ENCODE peak calls at places on chromosome 19, in eight cellular contexts. C is NCI-H1092 treated with DMSO at 0.1 percent for 48 hours; E is activated CD4-positive, CD25-positive, alpha-beta regulatory T cell; X is stimulated activated CD8-positive, alpha-beta memory T cell treated with anti-CD3 and anti-CD28 coated beads, Interleukin-4, amount 100 ng/mL, for 4 hours; V is activated naive CD4-positive, alpha-beta T cell treated with anti-CD3 and anti-CD28 coated beads, Interleukin-2, amount 10 ng/mL, durations not matched to agents 7 days and 5 days; O is substantia nigra; M is T-cell; L is upper lobe of right lung. P is an unnamed sample.

GRCh38 chr19:33819496-33819874 is 22.8 kb downstream of the KCTD15 start:
- DNase-seq in C (no peak), X (no peak), O (no peak), V (no peak), E (no peak), M (no peak), L (no peak), P (no peak)

GRCh38 chr19:46513461-46514236 is 18.0 kb upstream of the PNMA8B start:
- DNase-seq in X (peak; percentile 44), L (peak; percentile 91), V (peak; percentile 86), M (peak; percentile 82), O (no peak), E (peak; percentile 78), C (peak; percentile 46), P (peak; percentile 89)

GRCh38 chr19:28341810-28342350 is 871.1 kb downstream of the UQCRFS1 start:
- DNase-seq in X (no peak), C (no peak), O (no peak), L (no peak), E (no peak), M (no peak), V (no peak), P (no peak)

GRCh38 chr19:50314724-50315700 is 14.2 kb downstream of the KCNC3 start:
- DNase-seq in X (no peak), M (no peak), E (no peak), C (no peak), L (no peak), V (no peak), O (no peak), P (no peak)

GRCh38 chr19:13899393-13899792 is 6.5 kb downstream of the BRME1 start:
- DNase-seq in L (no peak), X (no peak), C (no peak), V (no peak), O (no peak), M (no peak), E (no peak), P (no peak)

GRCh38 chr19:32519023-32519422 is 62.0 kb upstream of the PDCD5 start:
- DNase-seq in O (no peak), E (no peak), V (no peak), L (no peak), X (no peak), M (peak; percentile 6), C (no peak), P (no peak)

GRCh38 chr19:20077791-20078463 is at the start of gene ZNF90:
- DNase-seq in C (peak; percentile 84), V (peak; percentile 92), X (peak; percentile 71), L (peak; percentile 89), O (peak; percentile 88), M (peak; percentile 83), E (peak; percentile 69), P (peak; percentile 95)

GRCh38 chr19:48990400-48990799 is 2.7 kb downstream of the GYS1 start:
- DNase-seq in L (no peak), V (no peak), O (no peak), M (no peak), X (no peak), E (no peak), C (no peak), P (no peak)

GRCh38 chr19:44720945-44721344 is 22.0 kb downstream of the CEACAM16 start:
- DNase-seq in O (no peak), V (no peak), L (no peak), E (no peak), X (no peak), C (no peak), M (no peak), P (no peak)

GRCh38 chr19:5792224-5792623 is 1.3 kb upstream of the DUS3L start:
- DNase-seq in E (no peak), O (no peak), X (no peak), C (no peak), M (no peak), L (no peak), V (no peak), P (no peak)

GRCh38 chr19:11763611-11764010 is 3.2 kb upstream of the ZNF441 start:
- DNase-seq in M (no peak), O (no peak), X (no peak), L (no peak), C (no peak), V (no peak), E (no peak), P (no peak)

GRCh38 chr19:44748426-44749254 is at the start of gene BCL3:
- DNase-seq in M (peak; percentile 68), X (peak; percentile 65), E (peak; percentile 32), O (no peak), L (peak; percentile 91), C (no peak), V (peak; percentile 82), P (peak; percentile 94)

GRCh38 chr19:33399745-33400681 is 26.5 kb downstream of the CEBPG start:
- DNase-seq in L (peak; percentile 59), C (no peak), M (no peak), X (no peak), V (no peak), O (no peak), E (no peak), P (peak; percentile 66)

GRCh38 chr19:13055213-13056051 is 47.2 kb downstream of the LYL1 start:
- DNase-seq in L (peak; percentile 83), V (no peak), O (no peak), E (no peak), C (no peak), M (no peak), X (no peak), P (peak; percentile 85)

GRCh38 chr19:28883241-28883693 is 329.7 kb downstream of the UQCRFS1 start:
- DNase-seq in X (no peak), V (no peak), C (no peak), L (no peak), O (peak; percentile 16), M (no peak), E (no peak), P (no peak)

GRCh38 chr19:46859637-46860124 is 1.1 kb upstream of the ARHGAP35 start:
- DNase-seq in M (no peak), V (no peak), E (no peak), L (peak; percentile 77), X (no peak), C (peak; percentile 86), O (no peak), P (no peak)

GRCh38 chr19:32357720-32358119 is 12.3 kb downstream of the ZNF507 start:
- DNase-seq in E (no peak), C (no peak), X (no peak), V (no peak), L (no peak), M (no peak), O (no peak), P (no peak)

GRCh38 chr19:47819841-47820244 is 1.9 kb upstream of the CRX start:
- DNase-seq in L (no peak), E (no peak), V (no peak), O (no peak), M (no peak), X (no peak), C (no peak), P (no peak)

GRCh38 chr19:52410276-52410675 is 12.6 kb downstream of the ZNF528 start:
- DNase-seq in X (no peak), L (no peak), M (no peak), E (no peak), V (no peak), O (no peak), C (no peak), P (no peak)

GRCh38 chr19:245457-245856 is 45.7 kb downstream of the PLPP2 start:
- DNase-seq in O (no peak), C (no peak), L (no peak), M (no peak), X (no peak), E (no peak), V (no peak), P (no peak)

GRCh38 chr19:48695743-48696352 is at the start of gene FUT2:
- DNase-seq in M (no peak), V (no peak), X (no peak), O (no peak), L (no peak), E (no peak), C (no peak), P (no peak)

GRCh38 chr19:9075064-9075964 is 11.5 kb upstream of the OR1M1 start:
- DNase-seq in X (no peak), O (peak; percentile 9), L (peak; percentile 68), M (no peak), E (no peak), V (no peak), C (no peak), P (peak; percentile 78)

GRCh38 chr19:28485300-28485699 is 727.7 kb downstream of the UQCRFS1 start:
- DNase-seq in O (no peak), E (no peak), M (no peak), X (no peak), L (no peak), V (no peak), C (no peak), P (no peak)

GRCh38 chr19:48770223-48770622 is 14.9 kb downstream of the FGF21 start:
- DNase-seq in X (no peak), E (no peak), V (no peak), C (no peak), M (no peak), L (no peak), O (no peak), P (no peak)

GRCh38 chr19:39890755-39891551 is 43.5 kb downstream of the FCGBP start:
- DNase-seq in X (no peak), V (no peak), M (no peak), O (no peak), E (no peak), L (peak; percentile 53), C (no peak), P (no peak)

GRCh38 chr19:38062959-38063786 is 156.2 kb downstream of the SIPA1L3 start:
- DNase-seq in V (no peak), L (no peak), X (no peak), M (no peak), E (no peak), C (peak; percentile 85), O (no peak), P (no peak)

GRCh38 chr19:40612831-40613668 is 11.9 kb downstream of the LTBP4 start:
- DNase-seq in V (peak; percentile 82), X (peak; percentile 59), E (peak; percentile 62), L (peak; percentile 88), C (no peak), O (no peak), M (peak; percentile 64), P (no peak)

GRCh38 chr19:14550201-14550754 is 20.9 kb downstream of the TECR start:
- DNase-seq in V (no peak), E (no peak), O (no peak), X (no peak), M (no peak), L (no peak), C (peak; percentile 51), P (no peak)

GRCh38 chr19:34041922-34042521 is 130.3 kb upstream of the LSM14A start:
- DNase-seq in C (peak; percentile 1), L (peak; percentile 89), O (no peak), E (peak; percentile 49), X (peak; percentile 35), V (peak; percentile 82), M (peak; percentile 68), P (no peak)

GRCh38 chr19:43532571-43532961 is 422 bp upstream of the ZNF575 start:
- DNase-seq in X (no peak), L (peak; percentile 83), M (no peak), E (peak; percentile 46), O (no peak), C (peak; percentile 61), V (peak; percentile 80), P (no peak)

GRCh38 chr19:35347171-35347929 is at the start of gene FFAR1:
- DNase-seq in O (no peak), E (no peak), M (no peak), X (no peak), C (no peak), V (peak; percentile 57), L (peak; percentile 28), P (peak; percentile 76)